ENCODE peak calls at places on chromosome 9, in nine cellular contexts. One of them, this sample, is unnamed. For H3K4me1, the result is how much of the 10 kb centered on the place peaks cover.

GRCh38 chr9:81096667-81097066 is 592.7 kb downstream of the TLE1 start:
- DNase-seq in cardiac muscle cell: no peak
- DNase-seq in esophagus muscularis mucosa: no peak
- DNase-seq in right atrium auricular region: no peak
- DNase-seq in GM23338: no peak
- DNase-seq in ovary: no peak
- DNase-seq in tibial nerve: no peak
- DNase-seq in heart right ventricle: no peak
- DNase-seq in hepatocyte: no peak
- DNase-seq in this sample: no peak

GRCh38 chr9:78694950-78695349 is 398.0 kb downstream of the PSAT1 start:
- DNase-seq in cardiac muscle cell: no peak
- DNase-seq in esophagus muscularis mucosa: no peak
- DNase-seq in right atrium auricular region: no peak
- DNase-seq in GM23338: no peak
- DNase-seq in ovary: no peak
- DNase-seq in tibial nerve: no peak
- DNase-seq in heart right ventricle: no peak
- DNase-seq in hepatocyte: no peak
- DNase-seq in this sample: no peak

GRCh38 chr9:113888976-113889375 is 12.9 kb downstream of the ZNF618 start:
- DNase-seq in cardiac muscle cell: no peak
- DNase-seq in esophagus muscularis mucosa: no peak
- DNase-seq in right atrium auricular region: no peak
- DNase-seq in GM23338: no peak
- DNase-seq in ovary: no peak
- DNase-seq in tibial nerve: no peak
- DNase-seq in heart right ventricle: no peak
- DNase-seq in hepatocyte: no peak
- DNase-seq in this sample: no peak

GRCh38 chr9:112333639-112334318 is 360 bp upstream of the PTBP3 start:
- DNase-seq in cardiac muscle cell: peak
- DNase-seq in esophagus muscularis mucosa: peak
- DNase-seq in right atrium auricular region: peak
- DNase-seq in GM23338: peak
- DNase-seq in ovary: peak
- DNase-seq in tibial nerve: peak
- DNase-seq in heart right ventricle: peak
- DNase-seq in hepatocyte: peak
- DNase-seq in this sample: peak

GRCh38 chr9:21558627-21559401 is 76.7 kb upstream of the IFNE start:
- DNase-seq in cardiac muscle cell: no peak
- DNase-seq in esophagus muscularis mucosa: no peak
- DNase-seq in right atrium auricular region: no peak
- DNase-seq in GM23338: peak
- DNase-seq in ovary: no peak
- DNase-seq in tibial nerve: no peak
- DNase-seq in heart right ventricle: peak
- DNase-seq in hepatocyte: no peak
- DNase-seq in this sample: no peak

GRCh38 chr9:35756743-35757526 is 2.9 kb upstream of the MSMP start:
- DNase-seq in cardiac muscle cell: peak
- DNase-seq in esophagus muscularis mucosa: no peak
- DNase-seq in right atrium auricular region: peak
- DNase-seq in GM23338: peak
- DNase-seq in ovary: peak
- DNase-seq in tibial nerve: no peak
- DNase-seq in heart right ventricle: peak
- DNase-seq in hepatocyte: peak
- DNase-seq in this sample: peak

GRCh38 chr9:84068872-84069271 is 88.3 kb downstream of the RMI1 start:
- DNase-seq in cardiac muscle cell: no peak
- DNase-seq in esophagus muscularis mucosa: no peak
- DNase-seq in right atrium auricular region: no peak
- DNase-seq in GM23338: no peak
- DNase-seq in ovary: no peak
- DNase-seq in tibial nerve: no peak
- DNase-seq in heart right ventricle: no peak
- DNase-seq in hepatocyte: no peak
- DNase-seq in this sample: no peak

GRCh38 chr9:115118471-115119156 is 657 bp upstream of the TNC start:
- DNase-seq in cardiac muscle cell: peak
- DNase-seq in esophagus muscularis mucosa: no peak
- DNase-seq in right atrium auricular region: peak
- DNase-seq in GM23338: peak
- DNase-seq in ovary: no peak
- DNase-seq in tibial nerve: peak
- DNase-seq in heart right ventricle: peak
- DNase-seq in hepatocyte: peak
- DNase-seq in this sample: peak

GRCh38 chr9:112705773-112706427 is 12.0 kb downstream of the INIP start:
- DNase-seq in cardiac muscle cell: peak
- DNase-seq in esophagus muscularis mucosa: no peak
- DNase-seq in right atrium auricular region: no peak
- DNase-seq in GM23338: peak
- DNase-seq in ovary: peak
- DNase-seq in tibial nerve: no peak
- DNase-seq in heart right ventricle: no peak
- DNase-seq in hepatocyte: peak
- DNase-seq in this sample: no peak

GRCh38 chr9:127776195-127776918 is 2.1 kb downstream of the SH2D3C start:
- DNase-seq in cardiac muscle cell: peak
- DNase-seq in esophagus muscularis mucosa: no peak
- DNase-seq in right atrium auricular region: no peak
- DNase-seq in GM23338: peak
- DNase-seq in ovary: no peak
- DNase-seq in tibial nerve: no peak
- DNase-seq in heart right ventricle: no peak
- DNase-seq in hepatocyte: no peak
- DNase-seq in this sample: no peak

GRCh38 chr9:89387970-89388867 is 69.9 kb downstream of the SECISBP2 start:
- DNase-seq in cardiac muscle cell: no peak
- DNase-seq in esophagus muscularis mucosa: no peak
- DNase-seq in right atrium auricular region: peak
- DNase-seq in GM23338: no peak
- DNase-seq in ovary: peak
- DNase-seq in tibial nerve: peak
- DNase-seq in heart right ventricle: peak
- DNase-seq in hepatocyte: peak
- DNase-seq in this sample: peak

GRCh38 chr9:93071464-93071863 is 13.0 kb downstream of the SUSD3 start:
- DNase-seq in cardiac muscle cell: no peak
- DNase-seq in esophagus muscularis mucosa: no peak
- DNase-seq in right atrium auricular region: no peak
- DNase-seq in GM23338: peak
- DNase-seq in ovary: no peak
- DNase-seq in tibial nerve: no peak
- DNase-seq in heart right ventricle: no peak
- DNase-seq in hepatocyte: no peak
- DNase-seq in this sample: no peak

GRCh38 chr9:34993502-34994428 is 4.2 kb downstream of the DNAJB5 start:
- DNase-seq in cardiac muscle cell: peak
- DNase-seq in esophagus muscularis mucosa: peak
- DNase-seq in right atrium auricular region: peak
- DNase-seq in GM23338: peak
- DNase-seq in ovary: peak
- DNase-seq in tibial nerve: peak
- DNase-seq in heart right ventricle: peak
- DNase-seq in hepatocyte: peak
- DNase-seq in this sample: peak

GRCh38 chr9:135605238-135605781 is 34.0 kb downstream of the GLT6D1 start:
- DNase-seq in cardiac muscle cell: no peak
- DNase-seq in esophagus muscularis mucosa: peak
- DNase-seq in right atrium auricular region: peak
- DNase-seq in GM23338: no peak
- DNase-seq in ovary: peak
- DNase-seq in tibial nerve: no peak
- DNase-seq in heart right ventricle: no peak
- DNase-seq in hepatocyte: no peak
- DNase-seq in this sample: peak

GRCh38 chr9:132412089-132412488 is 2.1 kb downstream of the CFAP77 start:
- DNase-seq in cardiac muscle cell: peak
- DNase-seq in esophagus muscularis mucosa: no peak
- DNase-seq in right atrium auricular region: no peak
- DNase-seq in GM23338: peak
- DNase-seq in ovary: no peak
- DNase-seq in tibial nerve: no peak
- DNase-seq in heart right ventricle: no peak
- DNase-seq in hepatocyte: peak
- DNase-seq in this sample: no peak

GRCh38 chr9:33225319-33226152 is 14.4 kb upstream of the SPINK4 start:
- DNase-seq in cardiac muscle cell: peak
- DNase-seq in esophagus muscularis mucosa: no peak
- DNase-seq in right atrium auricular region: peak
- DNase-seq in GM23338: peak
- DNase-seq in ovary: peak
- DNase-seq in tibial nerve: peak
- DNase-seq in heart right ventricle: no peak
- DNase-seq in hepatocyte: peak
- DNase-seq in this sample: no peak
- TF ChIP-seq CTCF in cardiac muscle cell: peak
- TF ChIP-seq CTCF in esophagus muscularis mucosa: peak
- TF ChIP-seq CTCF in right atrium auricular region: peak
- TF ChIP-seq CTCF in GM23338: peak
- TF ChIP-seq CTCF in ovary: peak
- TF ChIP-seq CTCF in tibial nerve: peak
- TF ChIP-seq CTCF in heart right ventricle: peak
- TF ChIP-seq CTCF in hepatocyte: peak
- TF ChIP-seq CTCF in this sample: peak

GRCh38 chr9:107731115-107731762 is 241.7 kb upstream of the KLF4 start:
- DNase-seq in cardiac muscle cell: no peak
- DNase-seq in esophagus muscularis mucosa: no peak
- DNase-seq in right atrium auricular region: no peak
- DNase-seq in GM23338: no peak
- DNase-seq in ovary: no peak
- DNase-seq in tibial nerve: no peak
- DNase-seq in heart right ventricle: no peak
- DNase-seq in hepatocyte: no peak
- DNase-seq in this sample: no peak

GRCh38 chr9:107732781-107733529 is 243.4 kb upstream of the KLF4 start:
- DNase-seq in cardiac muscle cell: no peak
- DNase-seq in esophagus muscularis mucosa: no peak
- DNase-seq in right atrium auricular region: peak
- DNase-seq in GM23338: no peak
- DNase-seq in ovary: peak
- DNase-seq in tibial nerve: peak
- DNase-seq in heart right ventricle: no peak
- DNase-seq in hepatocyte: no peak
- DNase-seq in this sample: peak

GRCh38 chr9:107735821-107736220 is 246.3 kb upstream of the KLF4 start:
- DNase-seq in cardiac muscle cell: no peak
- DNase-seq in esophagus muscularis mucosa: no peak
- DNase-seq in right atrium auricular region: no peak
- DNase-seq in GM23338: no peak
- DNase-seq in ovary: no peak
- DNase-seq in tibial nerve: no peak
- DNase-seq in heart right ventricle: no peak
- DNase-seq in hepatocyte: no peak
- DNase-seq in this sample: no peak

GRCh38 chr9:107734231-107735014 is 244.9 kb upstream of the KLF4 start:
- DNase-seq in cardiac muscle cell: no peak
- DNase-seq in esophagus muscularis mucosa: no peak
- DNase-seq in right atrium auricular region: no peak
- DNase-seq in GM23338: no peak
- DNase-seq in ovary: peak
- DNase-seq in tibial nerve: no peak
- DNase-seq in heart right ventricle: peak
- DNase-seq in hepatocyte: peak
- DNase-seq in this sample: peak

DNA sequence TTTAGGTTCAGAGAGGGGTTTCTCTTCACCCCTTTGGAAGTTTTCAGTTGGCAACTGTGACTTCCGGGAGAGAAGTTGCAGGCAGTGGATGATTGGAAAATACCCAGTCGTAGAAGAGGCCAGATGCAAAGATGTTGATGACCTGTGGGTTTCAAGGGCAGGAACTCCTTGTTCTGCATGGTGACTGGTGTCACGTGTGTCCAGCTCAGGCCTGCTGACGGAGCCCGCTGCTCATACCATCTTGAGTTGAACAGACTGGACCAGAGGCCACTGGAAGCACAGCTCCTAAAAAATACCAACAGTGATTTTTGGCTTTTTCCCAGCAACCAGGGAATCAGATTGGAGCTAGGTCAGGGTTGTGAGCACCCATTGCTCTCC is 243.9 kb upstream of the KLF4 start:
- DNase-seq in cardiac muscle cell: no peak
- DNase-seq in esophagus muscularis mucosa: no peak
- DNase-seq in right atrium auricular region: peak
- DNase-seq in GM23338: no peak
- DNase-seq in ovary: peak
- DNase-seq in tibial nerve: peak
- DNase-seq in heart right ventricle: peak
- DNase-seq in hepatocyte: no peak
- DNase-seq in this sample: peak
- H3K4me1 ChIP-seq in cardiac muscle cell: under half
- H3K4me1 ChIP-seq in esophagus muscularis mucosa: under half
- H3K4me1 ChIP-seq in right atrium auricular region: under half
- H3K4me1 ChIP-seq in GM23338: under half
- H3K4me1 ChIP-seq in ovary: under half
- H3K4me1 ChIP-seq in tibial nerve: under half
- H3K4me1 ChIP-seq in heart right ventricle: under half
- H3K4me1 ChIP-seq in hepatocyte: under half
- H3K4me1 ChIP-seq in this sample: under half

DNA sequence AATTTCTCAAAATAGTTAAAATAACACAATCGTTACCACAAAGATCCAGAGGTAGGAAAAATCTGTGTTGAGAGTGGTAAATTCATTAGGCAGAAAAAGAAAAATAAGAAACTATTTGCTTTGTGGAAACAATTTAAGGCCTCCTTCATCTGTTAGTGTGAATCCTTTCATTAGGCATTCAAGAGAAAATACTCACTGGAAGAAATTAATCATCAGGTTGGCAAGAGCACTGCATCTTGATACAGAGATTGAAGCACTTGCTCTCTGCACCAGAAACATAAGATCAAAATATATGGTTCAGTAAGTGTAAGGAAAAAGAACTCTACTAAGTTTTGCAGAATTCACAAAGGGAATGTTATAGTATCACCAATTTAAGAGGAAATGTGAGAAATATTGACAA is 44.4 kb downstream of the TTC39B start:
- DNase-seq in cardiac muscle cell: no peak
- DNase-seq in esophagus muscularis mucosa: no peak
- DNase-seq in right atrium auricular region: no peak
- DNase-seq in GM23338: no peak
- DNase-seq in ovary: no peak
- DNase-seq in tibial nerve: no peak
- DNase-seq in heart right ventricle: no peak
- DNase-seq in hepatocyte: no peak
- DNase-seq in this sample: no peak
- TF ChIP-seq CTCF in cardiac muscle cell: no peak
- TF ChIP-seq CTCF in esophagus muscularis mucosa: no peak
- TF ChIP-seq CTCF in right atrium auricular region: no peak
- TF ChIP-seq CTCF in GM23338: no peak
- TF ChIP-seq CTCF in ovary: no peak
- TF ChIP-seq CTCF in tibial nerve: no peak
- TF ChIP-seq CTCF in heart right ventricle: no peak
- TF ChIP-seq CTCF in hepatocyte: no peak
- TF ChIP-seq CTCF in this sample: no peak

DNA sequence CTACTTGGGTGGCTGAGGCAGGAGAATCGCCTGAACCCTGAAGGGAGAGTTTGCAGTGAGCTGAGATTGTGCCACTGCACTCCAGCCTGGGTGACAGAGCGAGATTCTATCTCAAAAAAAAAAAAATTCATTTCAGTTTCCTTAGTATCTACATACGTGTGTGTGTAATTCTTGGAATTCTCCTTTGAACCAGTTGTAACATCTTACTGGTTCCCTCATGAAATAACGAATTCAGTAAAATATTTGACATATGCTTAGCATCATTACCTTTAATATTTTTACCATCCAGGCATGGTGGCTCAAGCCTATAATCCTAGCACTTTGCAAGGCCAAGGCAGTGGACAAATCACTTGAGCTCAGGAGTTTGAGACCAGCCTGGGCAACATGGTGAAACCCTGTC is 8.8 kb downstream of the PHYHD1 start:
- DNase-seq in cardiac muscle cell: no peak
- DNase-seq in esophagus muscularis mucosa: no peak
- DNase-seq in right atrium auricular region: no peak
- DNase-seq in GM23338: no peak
- DNase-seq in ovary: no peak
- DNase-seq in tibial nerve: no peak
- DNase-seq in heart right ventricle: no peak
- DNase-seq in hepatocyte: no peak
- DNase-seq in this sample: no peak
- H3K4me1 ChIP-seq in cardiac muscle cell: under half
- H3K4me1 ChIP-seq in esophagus muscularis mucosa: under half
- H3K4me1 ChIP-seq in right atrium auricular region: under half
- H3K4me1 ChIP-seq in GM23338: under half
- H3K4me1 ChIP-seq in ovary: under half
- H3K4me1 ChIP-seq in tibial nerve: under half
- H3K4me1 ChIP-seq in heart right ventricle: under half
- H3K4me1 ChIP-seq in hepatocyte: under half
- H3K4me1 ChIP-seq in this sample: under half

This sample was measured in sigmoid colon.